ENCODE peak calls at places on chromosomes 11 and 22, in four cellular contexts. O, R, Z and C are unnamed samples.

GRCh38 chr11:8593935-8594909 is at the start of gene STK33:
- DNase-seq in O (no peak), R (peak), Z (peak), C (no peak)

GRCh38 chr11:12675951-12676711 is 1.9 kb downstream of the TEAD1 start:
- DNase-seq in O (no peak), R (peak), Z (peak), C (no peak)

GRCh38 chr11:44848203-44848962 is 102.3 kb downstream of the TP53I11 start:
- DNase-seq in O (no peak), R (no peak), Z (no peak), C (no peak)

GRCh38 chr22:42686756-42687491 is 33.7 kb downstream of the A4GALT start:
- DNase-seq in O (no peak), R (no peak), Z (no peak), C (no peak)

GRCh38 chr11:70282012-70282411 is 11.5 kb downstream of the PPFIA1 start:
- DNase-seq in O (no peak), R (no peak), Z (no peak), C (no peak)

GRCh38 chr11:86999859-87000753 is 37.6 kb upstream of the TMEM135 start:
- DNase-seq in O (peak), R (no peak), Z (peak), C (no peak)

GRCh38 chr11:44797886-44798683 is 71.3 kb downstream of the TSPAN18 start:
- DNase-seq in O (no peak), R (no peak), Z (no peak), C (no peak)

GRCh38 chr11:746289-747175 is 732 bp upstream of the TALDO1 start:
- DNase-seq in O (no peak), R (no peak), Z (peak), C (no peak)

GRCh38 chr11:24496371-24496727 is 504 bp upstream of the LUZP2 start:
- DNase-seq in O (no peak), R (no peak), Z (no peak), C (no peak)